ENCODE peak calls at places on chromosomes 2 and 18, in four cellular contexts. K, O, E and I are unnamed samples.
A peak's percentile ranks its signal among the peaks of the same experiment; 100 is the strongest.

GRCh38 chr2:28545590-28546195 is 49.8 kb downstream of the PLB1 start:
- DNase-seq in O (no peak), E (no peak), K (no peak), I (no peak)

GRCh38 chr2:10923965-10924364 is 12.2 kb downstream of the KCNF1 start:
- DNase-seq in E (no peak), O (no peak), K (no peak), I (no peak)

GRCh38 chr2:196823750-196824149 is 14.6 kb upstream of the C2orf66 start:
- DNase-seq in K (peak; percentile 86), O (no peak), E (no peak), I (peak; percentile 17)

GRCh38 chr2:214069254-214069653 is 341.6 kb upstream of the VWC2L start:
- DNase-seq in E (peak; percentile 54), K (peak; percentile 93), O (no peak), I (peak; percentile 40)

GRCh38 chr18:11040823-11041712 is 108.3 kb downstream of the PIEZO2 start:
- DNase-seq in K (peak; percentile 69), O (peak; percentile 41), E (peak; percentile 65), I (peak; percentile 26)

GRCh38 chr2:233320470-233320869 is 12.9 kb downstream of the SAG start:
- DNase-seq in K (no peak), E (no peak), O (no peak), I (no peak)

GRCh38 chr2:7007846-7008741 is 90.9 kb downstream of the RNF144A start:
- DNase-seq in E (peak; percentile 99), K (no peak), O (peak; percentile 85), I (peak; percentile 39)

GRCh38 chr18:74353169-74353775 is 37.6 kb downstream of the C18orf63 start:
- DNase-seq in E (peak; percentile 85), K (peak; percentile 74), O (no peak), I (no peak)

GRCh38 chr2:181047829-181048228 is 67.4 kb downstream of the UBE2E3 start:
- DNase-seq in E (no peak), O (no peak), K (no peak), I (no peak)

GRCh38 chr2:172698041-172698863 is 37.4 kb upstream of the RAPGEF4 start:
- DNase-seq in O (peak; percentile 23), K (peak; percentile 97), E (no peak), I (peak; percentile 55)

GRCh38 chr18:12306752-12307151 is 1.3 kb upstream of the TUBB6 start:
- DNase-seq in E (no peak), O (no peak), K (no peak), I (no peak)

GRCh38 chr2:238523158-238524110 is 96.7 kb downstream of the ASB1 start:
- DNase-seq in O (no peak), K (peak; percentile 21), E (peak; percentile 57), I (no peak)

GRCh38 chr2:196487426-196487825 is 152.1 kb upstream of the CCDC150 start:
- DNase-seq in O (no peak), E (no peak), K (no peak), I (no peak)

GRCh38 chr2:215671244-215671643 is 235.4 kb upstream of the FN1 start:
- DNase-seq in E (no peak), K (no peak), O (no peak), I (no peak)

GRCh38 chr18:73693091-73693490 is 454.5 kb downstream of the FBXO15 start:
- DNase-seq in E (no peak), K (no peak), O (no peak), I (no peak)

GRCh38 chr2:34991508-34992274 is 1363.9 kb upstream of the CRIM1 start:
- DNase-seq in O (no peak), E (no peak), K (no peak), I (no peak)

GRCh38 chr2:28408764-28409599 is 16.3 kb downstream of the FOSL2 start:
- DNase-seq in O (no peak), E (peak; percentile 80), K (peak; percentile 44), I (peak; percentile 71)

GRCh38 chr2:127153691-127154158 is 46.8 kb upstream of the BIN1 start:
- DNase-seq in E (peak; percentile 69), K (peak; percentile 89), O (no peak), I (peak; percentile 92)

GRCh38 chr2:218879881-218880748 is 537 bp upstream of the WNT10A start:
- DNase-seq in K (no peak), E (no peak), O (peak; percentile 42), I (no peak)

GRCh38 chr2:102736607-102737409 is 25.0 kb upstream of the TMEM182 start:
- DNase-seq in E (peak; percentile 80), O (peak; percentile 97), K (peak; percentile 39), I (peak; percentile 76)

GRCh38 chr2:230893338-230893737 is 28.6 kb downstream of the ITM2C start:
- DNase-seq in E (no peak), K (no peak), O (no peak), I (no peak)

GRCh38 chr2:96802281-96802595 is 13.8 kb upstream of the CNNM3 start:
- DNase-seq in K (no peak), E (no peak), O (no peak), I (no peak)

GRCh38 chr2:196530910-196531309 is 108.6 kb upstream of the CCDC150 start:
- DNase-seq in E (no peak), K (no peak), O (no peak), I (no peak)

GRCh38 chr2:214311931-214312749 is 98.7 kb upstream of the VWC2L start:
- DNase-seq in O (no peak), E (no peak), K (peak; percentile 3), I (no peak)

GRCh38 chr2:36438454-36438977 is 82.9 kb downstream of the CRIM1 start:
- DNase-seq in K (peak; percentile 99), O (no peak), E (no peak), I (peak; percentile 73)

GRCh38 chr18:22166070-22166972 is 3.1 kb upstream of the GATA6 start:
- DNase-seq in O (no peak), E (peak; percentile 87), K (no peak), I (no peak)

GRCh38 chr2:62547849-62548248 is 41.9 kb upstream of the TMEM17 start:
- DNase-seq in K (no peak), E (no peak), O (no peak), I (no peak)

GRCh38 chr2:11698009-11698922 is 28.3 kb upstream of the NTSR2 start:
- DNase-seq in K (peak; percentile 81), O (no peak), E (peak; percentile 82), I (peak; percentile 59)

GRCh38 chr18:70195852-70196434 is 9.5 kb downstream of the RTTN start:
- DNase-seq in K (peak; percentile 70), E (no peak), O (peak; percentile 16), I (no peak)

GRCh38 chr2:138787053-138787666 is 7.0 kb upstream of the NXPH2 start:
- DNase-seq in E (peak; percentile 56), O (no peak), K (peak; percentile 37), I (no peak)

GRCh38 chr18:50819027-50819726 is 639 bp downstream of the MRO start:
- DNase-seq in O (peak; percentile 16), E (peak; percentile 72), K (no peak), I (peak; percentile 9)

GRCh38 chr2:129733579-129733978 is 245.9 kb upstream of the RAB6C start:
- DNase-seq in E (no peak), K (no peak), O (no peak), I (no peak)

GRCh38 chr2:220847587-220847986 is 724.5 kb downstream of the EPHA4 start:
- DNase-seq in E (no peak), K (peak; percentile 93), O (no peak), I (peak; percentile 20)

GRCh38 chr2:113992090-113992489 is 102.2 kb downstream of the ACTR3 start:
- DNase-seq in E (no peak), K (no peak), O (no peak), I (no peak)

GRCh38 chr2:197911667-197912066 is 107.3 kb downstream of the PLCL1 start:
- DNase-seq in K (no peak), O (no peak), E (no peak), I (no peak)

GRCh38 chr2:42568431-42569115 is at the start of gene MTA3:
- DNase-seq in K (no peak), O (peak; percentile 86), E (peak; percentile 67), I (peak; percentile 44)

GRCh38 chr2:26298638-26299393 is 47.1 kb upstream of the SELENOI start:
- DNase-seq in O (no peak), E (peak; percentile 78), K (peak; percentile 48), I (no peak)
- TF ChIP-seq POLR2A in O (no peak), E (no peak), K (no peak), I (no peak)

GRCh38 chr2:152718047-152718908 is at the start of gene ARL6IP6:
- DNase-seq in K (peak; percentile 84), O (peak; percentile 86), E (peak; percentile 96), I (peak; percentile 64)
- TF ChIP-seq POLR2A in K (peak; percentile 76), O (peak; percentile 97), E (peak; percentile 34), I (peak; percentile 86)

DNA sequence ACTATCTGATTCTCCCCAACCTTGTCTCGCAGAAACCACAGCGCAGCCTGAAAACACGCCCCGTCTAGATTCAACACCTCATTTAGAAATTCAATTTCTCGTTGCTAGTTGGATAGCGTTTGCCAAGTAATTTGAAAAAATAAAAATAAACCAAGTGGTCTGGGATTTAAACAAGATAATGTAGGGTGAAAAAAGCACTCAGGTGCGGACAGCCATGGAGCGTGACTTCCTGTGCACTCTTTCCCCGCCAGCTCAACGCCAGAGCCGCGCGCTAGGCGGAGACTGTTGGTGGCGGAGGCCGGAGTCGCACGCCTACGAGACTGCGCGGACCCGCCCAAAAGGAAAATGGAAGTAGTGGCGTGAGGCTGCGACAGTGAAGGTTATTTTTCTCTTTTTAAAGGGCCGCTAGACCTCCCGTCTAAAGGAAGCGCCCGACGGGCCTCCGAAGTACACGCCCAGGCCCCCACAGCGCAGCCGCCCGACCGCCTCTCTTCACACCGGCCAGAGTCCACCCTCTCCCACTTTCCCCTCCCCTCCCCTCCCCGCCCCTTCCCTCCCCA is 584 bp upstream of the CCNT2 start:
- DNase-seq in O (no peak), E (no peak), K (no peak), I (peak; percentile 61)
- TF ChIP-seq POLR2A in O (peak; percentile 85), E (peak; percentile 86), K (peak; percentile 47), I (peak; percentile 60)

DNA sequence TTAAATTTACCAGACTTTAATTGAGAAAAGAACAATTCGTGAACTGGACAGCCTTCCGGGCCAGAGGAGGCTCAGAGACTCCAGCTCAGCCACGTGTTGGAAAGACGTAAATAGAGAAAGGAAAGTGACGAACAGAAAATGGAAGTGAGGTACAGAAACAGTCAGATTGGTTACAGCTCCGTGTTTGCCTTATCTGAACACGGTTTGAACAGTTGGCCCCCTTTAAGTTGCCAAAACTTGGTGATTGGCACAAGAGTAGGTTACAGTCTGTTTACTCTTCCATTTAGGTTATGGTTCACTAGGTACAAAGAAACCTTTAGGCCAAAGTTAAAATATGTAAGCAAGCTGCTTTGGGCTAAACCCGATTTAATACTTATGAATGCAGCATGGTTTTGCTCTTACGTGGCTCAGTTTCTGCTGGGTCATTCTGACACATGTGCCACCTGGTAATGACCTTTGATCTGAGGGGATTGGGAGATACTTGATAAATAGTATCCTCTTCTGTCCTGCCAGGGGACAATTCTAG is 65.2 kb upstream of the TGIF1 start:
- DNase-seq in O (no peak), E (no peak), K (no peak), I (no peak)
- TF ChIP-seq POLR2A in O (no peak), E (no peak), K (no peak), I (no peak)

DNA sequence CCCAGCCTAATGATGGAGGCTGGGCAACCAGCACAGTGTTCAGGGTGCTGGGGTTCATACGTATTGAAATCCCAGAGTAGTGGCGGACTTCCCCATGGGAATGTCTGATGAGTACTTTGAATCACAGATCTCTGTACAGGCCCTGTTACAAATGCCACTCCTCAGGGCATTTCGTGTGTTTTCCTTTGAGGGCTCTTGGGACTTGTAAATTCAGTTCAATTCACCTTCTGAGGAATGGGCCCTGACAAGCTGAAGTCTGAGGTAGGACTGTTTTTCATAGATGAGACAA is 288 bp upstream of the RDH14 start:
- DNase-seq in O (no peak), K (no peak), E (no peak), I (no peak)
- TF ChIP-seq POLR2A in O (peak; percentile 56), K (no peak), E (no peak), I (peak; percentile 31)

GRCh38 chr2:1742680-1743395 is 1.5 kb downstream of the PXDN start:
- DNase-seq in O (no peak), K (peak; percentile 90), E (peak; percentile 72), I (no peak)
- TF ChIP-seq POLR2A in O (no peak), K (peak; percentile 55), E (no peak), I (peak; percentile 18)